ENCODE peak calls at places on chromosomes 5 and 9, in ten cellular contexts. F is AG08395; A is GM23338; B is EL; N is T-helper 9 cell; W is cardiac fibroblast; Y is activated naive CD8-positive, alpha-beta T cell treated with anti-CD3 and anti-CD28 coated beads for 36 hours; S is activated CD4-positive, alpha-beta T cell treated with anti-CD3 and anti-CD28 coated beads, Interleukin-2, amount 10 ng/mL, durations not matched to agents 7 days and 5 days; M is NCI-H748 treated with DMSO at 0.1 percent for 48 hours; D is tibial artery. Z is an unnamed sample.

GRCh38 chr5:164000241-164000640 is 494.8 kb downstream of the MAT2B start:
- DNase-seq in F (no peak), A (no peak), B (no peak), N (no peak), W (no peak), Y (no peak), S (no peak), M (no peak), D (no peak), Z (no peak)

GRCh38 chr9:120344230-120344629 is 235.7 kb downstream of the CDK5RAP2 start:
- DNase-seq in F (peak), A (no peak), B (peak), N (no peak), W (peak), Y (no peak), S (no peak), M (no peak), D (no peak), Z (peak)

GRCh38 chr9:122246666-122247065 is 17.9 kb upstream of the LHX6 start:
- DNase-seq in F (no peak), A (no peak), B (no peak), N (no peak), W (no peak), Y (no peak), S (no peak), M (no peak), D (no peak), Z (no peak)

GRCh38 chr5:57887851-57888621 is 405.4 kb upstream of the ACTBL2 start:
- DNase-seq in F (peak), A (peak), B (peak), N (no peak), W (peak), Y (no peak), S (no peak), M (peak), D (no peak), Z (peak)

GRCh38 chr9:20618361-20618799 is 3.9 kb downstream of the MLLT3 start:
- DNase-seq in F (no peak), A (no peak), B (peak), N (no peak), W (peak), Y (no peak), S (no peak), M (peak), D (no peak), Z (peak)

GRCh38 chr9:120715331-120715924 is 1.2 kb upstream of the MEGF9 start:
- DNase-seq in F (peak), A (peak), B (peak), N (peak), W (peak), Y (no peak), S (no peak), M (no peak), D (peak), Z (no peak)

GRCh38 chr5:132226516-132227234 is 978 bp downstream of the P4HA2 start:
- DNase-seq in F (no peak), A (peak), B (peak), N (no peak), W (no peak), Y (no peak), S (no peak), M (no peak), D (no peak), Z (no peak)

GRCh38 chr5:66138572-66139116 is 5.5 kb upstream of the SREK1 start:
- DNase-seq in F (no peak), A (no peak), B (no peak), N (no peak), W (no peak), Y (no peak), S (no peak), M (no peak), D (no peak), Z (no peak)

GRCh38 chr9:75001719-75002421 is 26.2 kb downstream of the CARNMT1 start:
- DNase-seq in F (peak), A (peak), B (peak), N (no peak), W (peak), Y (no peak), S (peak), M (peak), D (no peak), Z (peak)

GRCh38 chr5:151906246-151906645 is 18.4 kb downstream of the GLRA1 start:
- DNase-seq in F (no peak), A (no peak), B (peak), N (no peak), W (no peak), Y (no peak), S (no peak), M (peak), D (no peak), Z (no peak)

GRCh38 chr9:27474350-27474749 is 49.7 kb upstream of the IFNK start:
- DNase-seq in F (no peak), A (no peak), B (no peak), N (no peak), W (no peak), Y (no peak), S (no peak), M (no peak), D (no peak), Z (no peak)

GRCh38 chr5:142881727-142882126 is 111.5 kb downstream of the ARHGAP26 start:
- DNase-seq in F (no peak), A (peak), B (no peak), N (no peak), W (no peak), Y (no peak), S (no peak), M (no peak), D (no peak), Z (no peak)

GRCh38 chr9:26579047-26579446 is 313.6 kb downstream of the CAAP1 start:
- DNase-seq in F (no peak), A (peak), B (peak), N (no peak), W (no peak), Y (no peak), S (no peak), M (no peak), D (no peak), Z (no peak)

GRCh38 chr5:96530901-96531300 is 97.9 kb upstream of the PCSK1 start:
- DNase-seq in F (no peak), A (no peak), B (no peak), N (no peak), W (no peak), Y (no peak), S (no peak), M (no peak), D (no peak), Z (no peak)

GRCh38 chr5:136032564-136032963 is 3.8 kb downstream of the TGFBI start:
- DNase-seq in F (peak), A (no peak), B (peak), N (no peak), W (peak), Y (no peak), S (no peak), M (no peak), D (peak), Z (peak)

GRCh38 chr9:113940077-113940476 is 64.0 kb downstream of the ZNF618 start:
- DNase-seq in F (no peak), A (no peak), B (no peak), N (no peak), W (no peak), Y (no peak), S (no peak), M (no peak), D (no peak), Z (no peak)

GRCh38 chr9:136317695-136318094 is 9.6 kb upstream of the GPSM1 start:
- DNase-seq in F (no peak), A (no peak), B (no peak), N (no peak), W (no peak), Y (no peak), S (no peak), M (no peak), D (no peak), Z (no peak)

GRCh38 chr5:40984884-40985283 is 75.6 kb downstream of the C7 start:
- DNase-seq in F (no peak), A (no peak), B (peak), N (no peak), W (peak), Y (no peak), S (no peak), M (no peak), D (no peak), Z (no peak)

GRCh38 chr9:83707518-83707767 is 315 bp downstream of the UBQLN1 start:
- DNase-seq in F (peak), A (no peak), B (peak), N (no peak), W (peak), Y (no peak), S (no peak), M (no peak), D (peak), Z (peak)

GRCh38 chr5:2178528-2178927 is 295.8 kb upstream of the IRX4 start:
- DNase-seq in F (no peak), A (no peak), B (no peak), N (no peak), W (no peak), Y (no peak), S (no peak), M (no peak), D (peak), Z (no peak)

GRCh38 chr5:151741678-151742423 is 16.6 kb downstream of the ATOX1 start:
- DNase-seq in F (peak), A (no peak), B (peak), N (no peak), W (peak), Y (no peak), S (no peak), M (no peak), D (no peak), Z (peak)

GRCh38 chr5:107820339-107820880 is 149.7 kb upstream of the EFNA5 start:
- DNase-seq in F (peak), A (no peak), B (no peak), N (no peak), W (peak), Y (no peak), S (no peak), M (no peak), D (no peak), Z (no peak)

GRCh38 chr9:18478517-18479361 is 4.8 kb downstream of the ADAMTSL1 start:
- DNase-seq in F (peak), A (no peak), B (peak), N (no peak), W (peak), Y (no peak), S (no peak), M (no peak), D (no peak), Z (no peak)

GRCh38 chr5:134138416-134139376 is 24.2 kb downstream of the TCF7 start:
- DNase-seq in F (peak), A (no peak), B (peak), N (peak), W (peak), Y (peak), S (no peak), M (no peak), D (no peak), Z (peak)

GRCh38 chr9:126673689-126674364 is 60.1 kb downstream of the LMX1B start:
- DNase-seq in F (no peak), A (peak), B (no peak), N (no peak), W (no peak), Y (no peak), S (no peak), M (peak), D (no peak), Z (no peak)

GRCh38 chr5:140408750-140409241 is 7.2 kb downstream of the ANKHD1 start:
- DNase-seq in F (no peak), A (no peak), B (no peak), N (no peak), W (no peak), Y (no peak), S (no peak), M (no peak), D (no peak), Z (no peak)

GRCh38 chr5:77239126-77239741 is 28.8 kb downstream of the PDE8B start:
- DNase-seq in F (peak), A (peak), B (peak), N (no peak), W (peak), Y (no peak), S (peak), M (no peak), D (no peak), Z (no peak)

GRCh38 chr5:175872287-175873089 is 1.1 kb downstream of the CPLX2 start:
- DNase-seq in F (no peak), A (peak), B (no peak), N (no peak), W (no peak), Y (no peak), S (no peak), M (no peak), D (no peak), Z (no peak)

GRCh38 chr9:71446499-71447411 is 321.6 kb downstream of the CEMIP2 start:
- DNase-seq in F (peak), A (peak), B (peak), N (no peak), W (peak), Y (peak), S (peak), M (peak), D (no peak), Z (peak)

GRCh38 chr5:103883143-103883542 is 320.6 kb upstream of the NUDT12 start:
- DNase-seq in F (no peak), A (no peak), B (no peak), N (no peak), W (no peak), Y (no peak), S (no peak), M (no peak), D (no peak), Z (no peak)

GRCh38 chr9:125632321-125633115 is 74.5 kb downstream of the MAPKAP1 start:
- DNase-seq in F (no peak), A (no peak), B (peak), N (no peak), W (peak), Y (peak), S (no peak), M (no peak), D (no peak), Z (peak)

GRCh38 chr9:28801144-28801799 is 1228.0 kb upstream of the C9orf72 start:
- DNase-seq in F (no peak), A (no peak), B (no peak), N (no peak), W (no peak), Y (no peak), S (no peak), M (no peak), D (no peak), Z (peak)

GRCh38 chr5:105218018-105218417 is 1655.4 kb upstream of the NUDT12 start:
- DNase-seq in F (no peak), A (no peak), B (no peak), N (no peak), W (no peak), Y (no peak), S (no peak), M (peak), D (no peak), Z (no peak)

GRCh38 chr5:135203593-135204036 is 169.6 kb upstream of the PITX1 start:
- DNase-seq in F (no peak), A (peak), B (peak), N (no peak), W (peak), Y (no peak), S (no peak), M (peak), D (no peak), Z (no peak)

GRCh38 chr9:77588319-77588937 is 59.7 kb downstream of the GNA14 start:
- DNase-seq in F (peak), A (no peak), B (peak), N (no peak), W (peak), Y (no peak), S (no peak), M (no peak), D (no peak), Z (peak)

GRCh38 chr5:25393321-25393720 is 748.5 kb upstream of the CDH10 start:
- DNase-seq in F (no peak), A (no peak), B (no peak), N (no peak), W (no peak), Y (no peak), S (no peak), M (no peak), D (no peak), Z (no peak)